ENCODE peak calls at places on chromosome 2, in four cellular contexts. I, R, X and V are unnamed samples.

GRCh38 chr2:66201242-66201641 is 233.7 kb upstream of the MEIS1 start:
- DNase-seq in X (no peak), I (no peak), R (no peak), V (no peak)

GRCh38 chr2:184463102-184463865 is 135.0 kb upstream of the ZNF804A start:
- DNase-seq in I (no peak), X (no peak), R (no peak), V (no peak)

GRCh38 chr2:121648611-121649401 is 456 bp downstream of the CLASP1 start:
- DNase-seq in X (peak; percentile 70), R (peak; percentile 40), I (peak; percentile 53), V (peak; percentile 74)

GRCh38 chr2:210224660-210225460 is at the start of gene ACADL:
- DNase-seq in R (peak; percentile 1), I (peak; percentile 59), X (no peak), V (peak; percentile 89)

GRCh38 chr2:226050822-226051221 is 651.3 kb downstream of the NYAP2 start:
- DNase-seq in R (no peak), I (no peak), X (no peak), V (no peak)

GRCh38 chr2:150255528-150255927 is 231.9 kb downstream of the RND3 start:
- DNase-seq in I (no peak), R (no peak), X (no peak), V (no peak)

GRCh38 chr2:98474979-98475632 is 30.4 kb downstream of the INPP4A start:
- DNase-seq in I (no peak), R (no peak), X (no peak), V (no peak)

GRCh38 chr2:212288308-212288707 is 250.3 kb downstream of the ERBB4 start:
- DNase-seq in R (no peak), I (no peak), X (no peak), V (peak; percentile 21)

GRCh38 chr2:161586517-161587167 is 37.6 kb upstream of the SLC4A10 start:
- DNase-seq in I (no peak), X (peak; percentile 61), R (no peak), V (no peak)

GRCh38 chr2:24269270-24269669 is 91.1 kb downstream of the ITSN2 start:
- DNase-seq in I (no peak), R (no peak), X (no peak), V (no peak)

GRCh38 chr2:27720004-27720551 is 51.4 kb upstream of the MRPL33 start:
- DNase-seq in X (no peak), R (peak; percentile 47), I (peak; percentile 71), V (no peak)

GRCh38 chr2:86673976-86674670 is 46.0 kb upstream of the RMND5A start:
- DNase-seq in I (no peak), R (no peak), X (no peak), V (no peak)

GRCh38 chr2:138087761-138088602 is 123.7 kb downstream of the HNMT start:
- DNase-seq in I (no peak), X (no peak), R (no peak), V (no peak)

GRCh38 chr2:173631123-173631450 is 276.4 kb downstream of the CDCA7 start:
- DNase-seq in R (no peak), I (no peak), X (no peak), V (no peak)

GRCh38 chr2:69693472-69694450 is 48.2 kb upstream of the ANXA4 start:
- DNase-seq in I (no peak), R (no peak), X (peak; percentile 71), V (no peak)

GRCh38 chr2:43224131-43224570 is 2.3 kb downstream of the ZFP36L2 start:
- DNase-seq in I (peak; percentile 73), X (peak; percentile 91), R (peak; percentile 65), V (peak; percentile 78)

GRCh38 chr2:171688129-171688465 is 828 bp downstream of the DYNC1I2 start:
- DNase-seq in R (no peak), X (peak; percentile 57), I (no peak), V (no peak)